ENCODE peak calls at places on chromosome 9, in six cellular contexts. Y is WERI-Rb-1; K is CD4-positive, alpha-beta T cell; Q is tibial nerve; L is HepG2; F is upper lobe of right lung. M is an unnamed sample.

GRCh38 chr9:76453785-76454184 is 5.2 kb upstream of the GCNT1 start:
- DNase-seq in Y (no peak), K (no peak), Q (no peak), L (no peak), F (no peak), M (no peak)

GRCh38 chr9:115111854-115112253 is 6.1 kb downstream of the TNC start:
- DNase-seq in Y (no peak), K (no peak), Q (no peak), L (no peak), F (no peak), M (no peak)

GRCh38 chr9:79210541-79211243 is 361.1 kb upstream of the TLE4 start:
- DNase-seq in Y (no peak), K (no peak), Q (no peak), L (no peak), F (no peak), M (no peak)

GRCh38 chr9:72046593-72047456 is 13.6 kb downstream of the C9orf57 start:
- DNase-seq in Y (no peak), K (no peak), Q (no peak), L (no peak), F (no peak), M (no peak)

GRCh38 chr9:19416143-19416542 is 7.3 kb downstream of the ACER2 start:
- DNase-seq in Y (no peak), K (no peak), Q (no peak), L (no peak), F (no peak), M (no peak)

GRCh38 chr9:34177906-34178697 is 741 bp upstream of the UBAP1 start:
- DNase-seq in Y (no peak), K (no peak), Q (no peak), L (no peak), F (no peak), M (peak; percentile 24)

GRCh38 chr9:132590318-132591182 is 8.1 kb downstream of the BARHL1 start:
- DNase-seq in Y (peak; percentile 47), K (no peak), Q (no peak), L (no peak), F (no peak), M (no peak)

GRCh38 chr9:78297672-78297961 is 692 bp downstream of the PSAT1 start:
- DNase-seq in Y (no peak), K (no peak), Q (no peak), L (no peak), F (no peak), M (no peak)

GRCh38 chr9:91334053-91334452 is 27.7 kb downstream of the AUH start:
- DNase-seq in Y (no peak), K (no peak), Q (no peak), L (no peak), F (no peak), M (no peak)

GRCh38 chr9:38388283-38389223 is 3.9 kb upstream of the ALDH1B1 start:
- DNase-seq in Y (peak; percentile 47), K (no peak), Q (no peak), L (peak; percentile 44), F (no peak), M (peak; percentile 58)

GRCh38 chr9:105297442-105298097 is 53.1 kb downstream of the SLC44A1 start:
- DNase-seq in Y (no peak), K (no peak), Q (no peak), L (no peak), F (no peak), M (no peak)

GRCh38 chr9:37938121-37938906 is 34.4 kb upstream of the SLC25A51 start:
- DNase-seq in Y (peak; percentile 54), K (no peak), Q (no peak), L (no peak), F (no peak), M (peak; percentile 40)

GRCh38 chr9:32590476-32590875 is 17.5 kb upstream of the NDUFB6 start:
- DNase-seq in Y (no peak), K (no peak), Q (no peak), L (no peak), F (no peak), M (no peak)

GRCh38 chr9:91427873-91428272 is 4.2 kb upstream of the NFIL3 start:
- DNase-seq in Y (no peak), K (no peak), Q (no peak), L (peak; percentile 36), F (no peak), M (no peak)

GRCh38 chr9:96540106-96540505 is 79.5 kb downstream of the CDC14B start:
- DNase-seq in Y (no peak), K (no peak), Q (no peak), L (no peak), F (no peak), M (no peak)

GRCh38 chr9:99353408-99353807 is 131.3 kb downstream of the SEC61B start:
- DNase-seq in Y (no peak), K (no peak), Q (no peak), L (no peak), F (no peak), M (no peak)

GRCh38 chr9:21696411-21696865 is 106.0 kb upstream of the MTAP start:
- DNase-seq in Y (peak; percentile 41), K (no peak), Q (no peak), L (peak; percentile 5), F (no peak), M (no peak)

GRCh38 chr9:116271307-116271706 is 117.7 kb downstream of the PAPPA start:
- DNase-seq in Y (no peak), K (no peak), Q (no peak), L (no peak), F (no peak), M (no peak)

GRCh38 chr9:32551491-32552049 is 557 bp upstream of the SMIM27 start:
- DNase-seq in Y (peak; percentile 22), K (peak; percentile 39), Q (no peak), L (peak; percentile 14), F (no peak), M (peak; percentile 42)

GRCh38 chr9:81847181-81847915 is 80.9 kb upstream of the SPATA31D4 start:
- DNase-seq in Y (no peak), K (no peak), Q (no peak), L (no peak), F (no peak), M (no peak)

GRCh38 chr9:96495341-96495740 is 45.4 kb downstream of the HABP4 start:
- DNase-seq in Y (no peak), K (no peak), Q (no peak), L (no peak), F (peak; percentile 74), M (no peak)

GRCh38 chr9:21326526-21327139 is 8.6 kb downstream of the KLHL9 start:
- DNase-seq in Y (no peak), K (no peak), Q (no peak), L (peak; percentile 39), F (no peak), M (no peak)

GRCh38 chr9:78149738-78150291 is 86.1 kb upstream of the CEP78 start:
- DNase-seq in Y (no peak), K (no peak), Q (no peak), L (no peak), F (no peak), M (no peak)

GRCh38 chr9:2943016-2943415 is 99.1 kb upstream of the PUM3 start:
- DNase-seq in Y (no peak), K (no peak), Q (no peak), L (no peak), F (no peak), M (no peak)

GRCh38 chr9:135478858-135479468 is 619 bp upstream of the PPP1R26 start:
- DNase-seq in Y (peak; percentile 46), K (no peak), Q (no peak), L (peak; percentile 45), F (peak; percentile 82), M (peak; percentile 28)

GRCh38 chr9:23088932-23089364 is 642.3 kb downstream of the DMRTA1 start:
- DNase-seq in Y (peak; percentile 76), K (no peak), Q (no peak), L (no peak), F (no peak), M (no peak)

GRCh38 chr9:94086468-94086867 is 2.2 kb downstream of the PTPDC1 start:
- DNase-seq in Y (no peak), K (no peak), Q (no peak), L (no peak), F (no peak), M (no peak)

GRCh38 chr9:79189511-79189924 is 382.2 kb upstream of the TLE4 start:
- DNase-seq in Y (no peak), K (no peak), Q (no peak), L (no peak), F (no peak), M (no peak)

GRCh38 chr9:127661342-127661741 is 45.4 kb upstream of the CFAP157 start:
- DNase-seq in Y (peak; percentile 97), K (no peak), Q (no peak), L (no peak), F (no peak), M (no peak)

GRCh38 chr9:78296208-78296892 is 575 bp upstream of the PSAT1 start:
- DNase-seq in Y (no peak), K (no peak), Q (no peak), L (peak; percentile 62), F (peak; percentile 70), M (no peak)

GRCh38 chr9:38027714-38028113 is 41.3 kb downstream of the SHB start:
- DNase-seq in Y (no peak), K (no peak), Q (no peak), L (no peak), F (no peak), M (no peak)

GRCh38 chr9:137347928-137348327 is 45.9 kb upstream of the NRARP start:
- DNase-seq in Y (no peak), K (no peak), Q (no peak), L (no peak), F (no peak), M (no peak)
- H3K9me3 ChIP-seq in Y (no peaks in the 10 kb centered on the region), K (no peaks in the 10 kb centered on the region), Q (no peaks in the 10 kb centered on the region), L (no peaks in the 10 kb centered on the region), F (no peaks in the 10 kb centered on the region), M (no peaks in the 10 kb centered on the region)

DNA sequence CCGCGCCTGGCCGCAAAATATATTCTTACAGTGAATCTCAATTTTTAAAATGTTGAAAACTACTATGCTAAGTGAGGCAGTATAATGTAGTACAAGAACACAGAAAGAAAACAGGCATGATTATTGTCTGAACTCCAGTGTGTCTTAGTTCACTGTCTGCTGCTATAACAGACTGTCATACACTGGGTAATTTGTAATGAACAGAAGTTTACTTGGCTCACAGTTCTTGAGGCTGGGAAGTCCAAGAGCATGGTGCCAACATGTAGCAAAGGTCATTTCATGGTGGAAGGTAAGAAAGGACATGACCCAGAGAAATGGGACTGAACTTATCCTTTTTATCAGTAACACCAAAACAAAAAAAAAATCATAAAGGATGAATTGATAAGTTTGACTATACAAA is 19.9 kb upstream of the TEX10 start:
- DNase-seq in Y (no peak), K (no peak), Q (no peak), L (no peak), F (no peak), M (no peak)
- H3K9me3 ChIP-seq in Y (peaks cover 20% of the 10 kb centered on the region), K (peaks cover 4% of the 10 kb centered on the region), Q (no peaks in the 10 kb centered on the region), L (peaks cover 27% of the 10 kb centered on the region), F (no peaks in the 10 kb centered on the region), M (no peaks in the 10 kb centered on the region)

GRCh38 chr9:122445155-122445749 is 32.5 kb downstream of the OR1J1 start:
- DNase-seq in Y (no peak), K (no peak), Q (no peak), L (no peak), F (no peak), M (no peak)
- H3K9me3 ChIP-seq in Y (peaks cover 9% of the 10 kb centered on the region), K (peaks cover 2% of the 10 kb centered on the region), Q (no peaks in the 10 kb centered on the region), L (peaks cover 5% of the 10 kb centered on the region), F (no peaks in the 10 kb centered on the region), M (no peaks in the 10 kb centered on the region)

DNA sequence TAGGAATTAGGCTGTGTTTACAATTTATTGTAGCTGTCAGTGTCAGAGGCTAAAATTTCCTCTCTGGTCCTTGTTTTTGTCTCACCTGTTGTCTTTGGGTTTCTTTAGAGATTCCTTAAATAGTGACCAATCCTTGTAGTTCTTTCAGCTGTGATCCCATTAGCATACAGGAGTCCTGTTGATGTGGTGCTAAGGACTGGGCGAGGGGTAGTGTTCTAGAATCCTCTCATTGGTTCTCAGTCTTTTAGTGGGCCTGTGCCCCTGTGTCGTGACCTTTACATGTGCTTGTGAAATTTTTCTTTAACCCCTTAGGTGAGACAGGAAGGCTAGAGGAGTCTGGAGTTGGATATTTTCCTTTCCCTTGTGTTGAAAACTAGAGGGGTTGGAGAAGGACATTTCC is 51.2 kb downstream of the ZNF618 start:
- DNase-seq in Y (no peak), K (no peak), Q (no peak), L (no peak), F (no peak), M (no peak)
- H3K9me3 ChIP-seq in Y (peaks cover 2% of the 10 kb centered on the region), K (no peaks in the 10 kb centered on the region), Q (no peaks in the 10 kb centered on the region), L (peaks cover 4% of the 10 kb centered on the region), F (peaks cover 7% of the 10 kb centered on the region), M (no peaks in the 10 kb centered on the region)

M was measured in uterus.